ENCODE peak calls at places on chromosomes 13 and 19, in four cellular contexts. G, F, Y and E are unnamed samples.

GRCh38 chr13:61664821-61665705 is 249.4 kb upstream of the PCDH20 start:
- DNase-seq in G (no peak), F (no peak), Y (peak; percentile 90), E (peak; percentile 21)

GRCh38 chr19:6005321-6006069 is 27.6 kb upstream of the RANBP3 start:
- DNase-seq in G (no peak), F (no peak), Y (no peak), E (no peak)

GRCh38 chr13:25085125-25085742 is 10.7 kb upstream of the PABPC3 start:
- DNase-seq in F (no peak), Y (peak; percentile 23), G (no peak), E (peak; percentile 44)

GRCh38 chr19:41746593-41747227 is 8.6 kb upstream of the CEACAM6 start:
- DNase-seq in Y (peak; percentile 29), G (no peak), F (peak; percentile 28), E (peak; percentile 84)

GRCh38 chr19:7734220-7735203 is 2.6 kb upstream of the CLEC4G start:
- DNase-seq in G (no peak), Y (no peak), F (no peak), E (no peak)

GRCh38 chr13:43905435-43906031 is 25.8 kb downstream of the LACC1 start:
- DNase-seq in G (no peak), F (peak; percentile 22), Y (peak; percentile 55), E (peak; percentile 59)

GRCh38 chr13:24339937-24340607 is 30.7 kb downstream of the C1QTNF9 start:
- DNase-seq in F (no peak), G (no peak), Y (no peak), E (no peak)

GRCh38 chr13:95471960-95472359 is 80.6 kb upstream of the CLDN10 start:
- DNase-seq in Y (no peak), F (no peak), G (no peak), E (no peak)

GRCh38 chr13:97434417-97435296 is 688 bp downstream of the RAP2A start:
- DNase-seq in G (no peak), F (no peak), Y (no peak), E (no peak)

GRCh38 chr19:344625-345319 is at the start of gene MIER2:
- DNase-seq in Y (peak; percentile 50), F (peak; percentile 98), G (peak; percentile 44), E (peak; percentile 80)
- TF ChIP-seq RNF2 in Y (no peak), F (no peak), G (no peak), E (no peak)

DNA sequence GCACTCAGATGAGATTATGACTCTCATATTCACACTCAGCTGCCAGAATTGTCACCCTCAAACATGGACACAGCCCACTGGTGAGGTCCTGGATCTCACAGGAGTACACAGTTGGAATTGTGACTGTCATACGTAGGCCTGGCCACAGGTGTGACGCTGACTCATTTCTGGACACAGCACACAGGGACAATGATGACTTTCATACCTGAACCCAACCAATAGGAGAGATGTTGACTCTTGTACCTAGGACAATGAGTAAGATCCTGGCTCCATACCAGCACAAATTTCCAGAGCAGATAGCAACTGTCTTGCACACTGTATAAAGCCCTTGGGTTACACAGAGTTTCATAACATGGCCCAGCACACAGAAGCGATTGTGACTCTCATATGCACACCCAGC is 46.4 kb downstream of the ZNF85 start:
- DNase-seq in F (no peak), G (no peak), Y (peak; percentile 17), E (no peak)
- TF ChIP-seq USF2 in F (no peak), G (no peak), Y (no peak), E (no peak)

DNA sequence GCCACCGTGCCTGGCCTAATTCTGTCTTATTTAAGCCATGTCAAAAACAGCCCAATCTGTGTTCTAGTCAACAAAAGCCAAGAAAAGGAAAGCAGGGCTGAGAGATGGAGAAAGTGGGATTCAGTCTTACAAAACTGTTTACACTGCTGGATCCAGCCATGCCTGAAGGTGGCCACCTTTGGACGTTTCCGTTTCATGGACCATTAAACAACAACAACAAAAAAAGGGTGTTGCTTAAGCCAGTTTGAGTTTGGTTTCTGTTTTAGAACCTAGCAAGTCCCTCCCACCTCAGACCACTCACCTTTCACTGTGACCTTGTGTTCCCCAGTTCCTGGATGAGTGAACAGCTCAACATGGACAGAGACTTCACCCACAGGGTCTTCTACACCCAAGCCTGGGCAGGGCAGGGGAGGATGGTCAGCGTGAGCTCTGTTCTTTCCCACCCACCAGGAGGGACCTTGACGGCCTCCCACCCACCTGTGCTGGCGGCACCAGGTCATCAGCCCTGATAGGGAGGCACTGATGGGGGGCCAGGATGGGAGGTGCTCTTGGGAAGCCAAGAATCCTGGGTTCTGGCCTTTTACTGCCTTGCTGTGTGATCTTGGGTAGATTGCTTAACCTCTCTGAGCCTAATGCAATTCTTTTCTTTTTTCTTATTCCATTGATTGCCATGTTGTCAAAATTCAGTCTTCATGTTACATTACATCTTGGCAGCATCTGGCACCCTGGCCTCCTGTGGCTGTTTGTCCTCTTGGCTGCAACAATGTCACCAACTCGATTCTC is 56.2 kb downstream of the COLGALT1 start:
- DNase-seq in Y (no peak), F (no peak), G (no peak), E (no peak)
- TF ChIP-seq RNF2 in Y (no peak), F (no peak), G (no peak), E (no peak)

DNA sequence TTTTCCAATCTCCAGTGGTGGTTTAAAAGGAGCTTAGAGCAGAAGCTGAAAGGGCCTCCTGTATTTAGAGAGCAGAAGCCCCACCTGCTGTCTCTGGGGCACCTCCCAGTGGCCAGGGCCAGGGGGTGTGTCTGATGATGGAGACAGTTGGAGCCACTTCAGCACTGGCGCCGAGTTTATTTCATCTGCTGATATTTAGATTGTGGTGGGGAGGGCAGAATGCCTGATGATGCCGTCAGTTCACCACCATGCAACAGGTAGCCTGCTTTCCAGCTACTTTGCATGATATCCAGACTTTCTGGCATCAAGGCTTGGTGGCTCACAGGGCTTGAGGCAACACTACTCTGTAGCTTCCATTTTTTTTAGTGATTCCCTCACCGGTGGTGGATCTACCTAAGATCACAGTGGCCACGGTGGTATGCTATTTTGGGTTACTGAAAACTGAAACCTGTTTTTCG is 371.9 kb downstream of the KCNRG start:
- DNase-seq in G (no peak), F (peak; percentile 23), Y (peak; percentile 25), E (no peak)
- TF ChIP-seq USF2 in G (no peak), F (no peak), Y (no peak), E (no peak)

DNA sequence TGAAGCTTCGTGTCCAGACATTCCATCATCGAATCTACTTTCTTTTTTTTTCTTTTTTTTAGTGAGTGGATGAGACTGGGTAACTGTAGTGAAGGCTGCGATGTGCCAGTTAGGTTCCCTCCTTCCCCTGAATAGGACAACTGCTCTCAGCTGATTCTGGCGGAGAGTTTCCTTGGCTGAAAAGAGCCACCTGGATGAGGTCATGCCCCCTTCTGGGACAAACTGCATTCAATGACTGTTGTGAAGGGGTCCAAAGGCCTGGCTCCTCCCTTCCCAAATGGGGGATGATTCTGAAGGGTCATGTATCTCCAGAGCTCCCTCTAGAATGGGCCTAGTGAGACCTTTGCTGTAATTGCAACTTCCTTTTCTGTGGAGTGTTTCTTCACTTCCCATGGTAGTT is 183.9 kb downstream of the POSTN start:
- DNase-seq in F (no peak), G (no peak), Y (no peak), E (no peak)
- TF ChIP-seq RNF2 in F (no peak), G (no peak), Y (no peak), E (no peak)